ENCODE peak calls at places on chromosomes 2 and 18, in ten cellular contexts. C is A549, K is RWPE1, X is astrocyte of the cerebellum, O is uterus, L is psoas muscle, M is upper lobe of right lung, V is SK-N-SH, D is WTC11, A is progenitor cell of endocrine pancreas. I is an unnamed sample.

GRCh38 chr18:49747876-49748275 is 65.5 kb downstream of the ACAA2 start:
- DNase-seq in C (no peak), K (no peak), X (no peak), O (no peak), L (no peak), M (peak; percentile 53), V (no peak), D (no peak), A (no peak), I (no peak)

GRCh38 chr2:40470817-40471809 is 19.2 kb upstream of the SLC8A1 start:
- DNase-seq in C (no peak), K (no peak), X (no peak), O (no peak), L (no peak), M (no peak), V (no peak), D (no peak), A (no peak), I (no peak)

GRCh38 chr2:210376618-210377175 is 61.7 kb upstream of the MYL1 start:
- DNase-seq in C (no peak), K (no peak), X (no peak), O (no peak), L (no peak), M (no peak), V (no peak), D (no peak), A (no peak), I (no peak)

GRCh38 chr18:10490401-10491289 is 35.2 kb upstream of the NAPG start:
- DNase-seq in C (peak; percentile 56), K (no peak), X (no peak), O (no peak), L (no peak), M (no peak), V (no peak), D (peak; percentile 58), A (no peak), I (peak; percentile 31)

GRCh38 chr2:99085400-99085799 is 56.1 kb upstream of the C2orf15 start:
- DNase-seq in C (no peak), K (no peak), X (no peak), O (no peak), L (no peak), M (no peak), V (no peak), D (peak; percentile 19), A (no peak), I (no peak)

GRCh38 chr2:213848631-213849030 is 562.2 kb upstream of the VWC2L start:
- DNase-seq in C (no peak), K (no peak), X (peak; percentile 63), O (no peak), L (no peak), M (no peak), V (no peak), D (no peak), A (no peak), I (no peak)

GRCh38 chr2:1282552-1282951 is 130.7 kb upstream of the TPO start:
- DNase-seq in C (no peak), K (no peak), X (no peak), O (peak; percentile 49), L (no peak), M (no peak), V (peak; percentile 84), D (no peak), A (no peak), I (no peak)

GRCh38 chr2:23901966-23902942 is 24.7 kb downstream of the ATAD2B start:
- DNase-seq in C (no peak), K (peak; percentile 32), X (no peak), O (no peak), L (no peak), M (no peak), V (no peak), D (no peak), A (no peak), I (no peak)

GRCh38 chr18:14074187-14074586 is 58.0 kb downstream of the ZNF519 start:
- DNase-seq in C (no peak), K (no peak), X (no peak), O (no peak), L (no peak), M (no peak), V (peak; percentile 15), D (peak; percentile 38), A (no peak), I (no peak)

GRCh38 chr2:158730621-158730905 is 64.6 kb upstream of the DAPL1 start:
- DNase-seq in C (no peak), K (no peak), X (no peak), O (no peak), L (no peak), M (no peak), V (no peak), D (no peak), A (no peak), I (no peak)
- TF ChIP-seq CTCF in C (no peak), K (no peak), X (no peak), O (no peak), L (no peak), M (no peak), V (no peak), D (no peak), A (no peak), I (no peak)

DNA sequence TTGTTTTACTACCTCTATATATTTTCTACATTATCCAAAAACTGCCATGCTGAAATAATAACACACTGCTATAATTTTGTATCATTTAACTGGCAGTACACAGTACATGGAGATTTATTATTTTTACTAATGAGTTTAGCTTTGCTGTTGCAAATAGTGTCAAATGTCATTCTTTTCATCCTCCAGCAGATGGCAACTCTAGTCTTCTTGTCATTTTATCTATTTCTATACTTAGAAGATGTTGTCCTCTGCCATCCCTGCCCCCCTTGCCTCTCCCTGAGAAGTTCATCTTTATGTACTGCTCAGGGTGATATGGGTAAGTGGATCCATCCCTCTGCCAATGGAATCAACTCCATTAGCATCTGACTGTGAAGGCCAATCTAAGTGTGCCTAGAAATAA is 21.7 kb upstream of the LRRTM1 start:
- DNase-seq in C (no peak), K (peak; percentile 12), X (no peak), O (no peak), L (no peak), M (no peak), V (peak; percentile 45), D (no peak), A (no peak), I (no peak)
- TF ChIP-seq CTCF in C (no peak), K (peak; percentile 29), X (peak; percentile 40), O (no peak), L (peak; percentile 35), M (peak; percentile 34), V (peak; percentile 69), D (peak; percentile 24), A (peak; percentile 55), I (peak; percentile 59)

GRCh38 chr2:226799976-226800940 is 638 bp upstream of the IRS1 start:
- DNase-seq in C (no peak), K (no peak), X (no peak), O (no peak), L (no peak), M (no peak), V (peak; percentile 25), D (no peak), A (no peak), I (no peak)

GRCh38 chr2:226798422-226799210 is 1.0 kb downstream of the IRS1 start:
- DNase-seq in C (no peak), K (peak; percentile 43), X (no peak), O (peak; percentile 55), L (peak; percentile 78), M (peak; percentile 77), V (peak; percentile 74), D (peak; percentile 63), A (no peak), I (peak; percentile 34)

GRCh38 chr2:226797989-226798421 is 1.6 kb downstream of the IRS1 start:
- DNase-seq in C (no peak), K (no peak), X (no peak), O (no peak), L (peak; percentile 55), M (peak; percentile 62), V (no peak), D (peak; percentile 13), A (no peak), I (peak; percentile 9)

GRCh38 chr2:226800941-226801784 is 1.5 kb upstream of the IRS1 start:
- DNase-seq in C (peak; percentile 84), K (peak; percentile 21), X (no peak), O (peak; percentile 91), L (peak; percentile 78), M (peak; percentile 92), V (peak; percentile 92), D (peak; percentile 91), A (peak; percentile 86), I (peak; percentile 88)

DNA sequence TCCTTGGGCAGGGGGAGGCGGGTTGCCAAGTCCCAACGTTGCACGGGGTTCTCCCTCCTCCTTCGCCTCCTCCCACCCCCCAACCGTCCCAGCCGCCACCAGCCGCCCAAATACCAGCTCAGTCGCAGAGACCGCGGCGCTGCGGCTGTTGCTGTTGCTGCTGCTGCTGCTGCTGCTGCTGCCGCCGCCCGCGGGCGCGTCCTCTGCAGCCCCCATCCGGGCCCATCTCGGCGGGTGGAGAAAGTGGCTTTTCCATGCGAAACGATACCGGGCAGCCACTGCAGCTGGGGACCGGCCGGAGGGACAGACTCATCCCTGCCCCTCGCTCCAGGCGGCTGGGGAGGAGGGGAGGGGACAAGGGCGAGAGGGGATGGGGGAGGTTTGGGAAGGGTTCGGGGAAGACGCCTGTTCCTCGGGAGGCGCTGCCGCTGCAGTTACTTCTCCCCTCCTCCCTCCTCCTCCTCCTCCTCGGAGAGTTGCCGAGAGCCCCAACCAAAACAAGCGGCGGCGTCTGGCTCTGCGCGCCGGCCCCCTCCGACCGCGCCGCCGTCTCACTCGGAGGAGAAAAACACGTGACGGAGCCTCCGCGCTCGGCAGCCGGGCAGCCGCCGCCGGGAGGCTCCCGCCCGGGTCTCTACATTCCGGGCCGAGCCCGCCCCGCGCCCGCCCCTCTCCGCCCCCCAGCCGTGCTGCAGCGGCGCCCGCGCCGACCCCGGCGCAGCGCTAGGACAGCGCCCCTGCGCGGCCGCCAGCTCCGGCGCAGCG is at the start of gene IRS1:
- DNase-seq in C (no peak), K (peak; percentile 62), X (peak; percentile 70), O (peak; percentile 82), L (peak; percentile 87), M (peak; percentile 86), V (peak; percentile 89), D (peak; percentile 72), A (peak; percentile 62), I (peak; percentile 58)
- TF ChIP-seq CTCF in C (peak; percentile 86), K (peak; percentile 81), X (no peak), O (peak; percentile 51), L (peak; percentile 44), M (no peak), V (no peak), D (no peak), A (peak; percentile 62), I (peak; percentile 17)

GRCh38 chr18:66124394-66124793 is 373.6 kb downstream of the CDH7 start:
- DNase-seq in C (no peak), K (no peak), X (no peak), O (no peak), L (no peak), M (no peak), V (no peak), D (no peak), A (no peak), I (no peak)
- TF ChIP-seq CTCF in C (no peak), K (no peak), X (no peak), O (no peak), L (peak; percentile 23), M (no peak), V (peak; percentile 39), D (peak; percentile 35), A (peak; percentile 35), I (peak; percentile 53)